ENCODE peak calls at places on chromosomes 13 and 19, in nine cellular contexts. E is kidney epithelial cell, L is Karpas-422, C is coronary artery, M is dermis blood vessel endothelial cell, H is immature natural killer cell, P is fibroblast of the conjunctiva, G is HT1080, Z is iris pigment epithelial cell. T is an unnamed sample.

GRCh38 chr13:49580980-49581680 is 4.2 kb downstream of the RCBTB1 start:
- DNase-seq in E (no peak), L (no peak), C (no peak), M (no peak), H (no peak), P (no peak), G (no peak), Z (no peak), T (no peak)

GRCh38 chr13:109412232-109412935 is 374.0 kb downstream of the IRS2 start:
- DNase-seq in E (peak; percentile 16), L (no peak), C (no peak), M (no peak), H (no peak), P (no peak), G (no peak), Z (peak; percentile 72), T (no peak)

GRCh38 chr13:111976474-111977183 is 90.3 kb upstream of the SOX1 start:
- DNase-seq in E (no peak), L (no peak), C (no peak), M (no peak), H (no peak), P (no peak), G (no peak), Z (no peak), T (no peak)

GRCh38 chr13:71864981-71865857 is 1.8 kb downstream of the DACH1 start:
- DNase-seq in E (no peak), L (no peak), C (no peak), M (peak; percentile 52), H (no peak), P (no peak), G (no peak), Z (peak; percentile 21), T (peak; percentile 36)

GRCh38 chr19:57687363-57688010 is 5.7 kb downstream of the ZNF551 start:
- DNase-seq in E (no peak), L (no peak), C (no peak), M (no peak), H (no peak), P (no peak), G (no peak), Z (no peak), T (no peak)

GRCh38 chr19:44455100-44455499 is 6.8 kb upstream of the ZNF229 start:
- DNase-seq in E (no peak), L (no peak), C (no peak), M (no peak), H (no peak), P (no peak), G (no peak), Z (no peak), T (no peak)

GRCh38 chr13:113955235-113955634 is 18.6 kb downstream of the C13orf46 start:
- DNase-seq in E (no peak), L (no peak), C (no peak), M (no peak), H (no peak), P (no peak), G (no peak), Z (no peak), T (peak; percentile 30)

GRCh38 chr13:27270594-27271520 is at the start of gene RASL11A:
- DNase-seq in E (no peak), L (peak; percentile 80), C (peak; percentile 92), M (peak; percentile 85), H (peak; percentile 69), P (peak; percentile 78), G (peak; percentile 78), Z (peak; percentile 93), T (peak; percentile 82)

GRCh38 chr19:49150106-49150943 is 4.9 kb downstream of the HRC start:
- DNase-seq in E (no peak), L (peak; percentile 74), C (peak; percentile 88), M (peak; percentile 83), H (peak; percentile 50), P (peak; percentile 49), G (peak; percentile 81), Z (peak; percentile 79), T (peak; percentile 88)

GRCh38 chr19:17997969-17998826 is 9.8 kb upstream of the ARRDC2 start:
- DNase-seq in E (no peak), L (peak; percentile 72), C (peak; percentile 81), M (peak; percentile 16), H (no peak), P (no peak), G (peak; percentile 31), Z (no peak), T (no peak)

GRCh38 chr13:113103646-113104045 is 1.9 kb upstream of the F7 start:
- DNase-seq in E (no peak), L (no peak), C (no peak), M (no peak), H (no peak), P (no peak), G (no peak), Z (no peak), T (peak; percentile 72)

GRCh38 chr19:13212759-13213330 is 62.6 kb downstream of the IER2 start:
- DNase-seq in E (no peak), L (peak; percentile 87), C (no peak), M (peak; percentile 85), H (peak; percentile 61), P (peak; percentile 20), G (peak; percentile 57), Z (peak; percentile 46), T (peak; percentile 65)

GRCh38 chr13:23681253-23681652 is 111.0 kb downstream of the TNFRSF19 start:
- DNase-seq in E (peak; percentile 65), L (no peak), C (no peak), M (no peak), H (no peak), P (no peak), G (no peak), Z (peak; percentile 85), T (no peak)

T was measured in pancreas.